ENCODE peak calls at places on chromosomes 5 and 9, in seven cellular contexts. O is A549, U is K562, D is HCT116, H is HepG2, P is SK-N-SH, F is GM12878. L is an unnamed sample.

GRCh38 chr5:1227669-1228068 is 2.5 kb downstream of the SLC6A18 start:
- DNase-seq in H (peak; percentile 23), O (no peak), P (no peak), F (no peak), U (no peak), D (no peak), L (no peak)

GRCh38 chr9:77846957-77847574 is 184.5 kb downstream of the GNAQ start:
- DNase-seq in D (no peak), U (no peak), F (no peak), H (no peak), O (no peak), P (no peak), L (no peak)

GRCh38 chr9:69785757-69786156 is 25.9 kb upstream of the PTAR1 start:
- DNase-seq in D (no peak), U (no peak), P (no peak), O (peak; percentile 9), F (no peak), H (no peak), L (no peak)

GRCh38 chr9:137463194-137463930 is 4.2 kb upstream of the NSMF start:
- DNase-seq in P (no peak), H (peak; percentile 45), O (no peak), F (no peak), U (no peak), D (no peak), L (no peak)

GRCh38 chr5:67033893-67034605 is 162.6 kb downstream of the CD180 start:
- DNase-seq in U (no peak), D (no peak), O (no peak), H (peak; percentile 40), P (no peak), F (no peak), L (no peak)

GRCh38 chr5:50564079-50564478 is 102.4 kb upstream of the PARP8 start:
- DNase-seq in D (no peak), U (no peak), F (peak; percentile 45), O (no peak), H (no peak), P (no peak), L (no peak)

GRCh38 chr5:96922452-96923244 is 13.2 kb upstream of the LNPEP start:
- DNase-seq in F (no peak), H (no peak), D (no peak), U (no peak), O (no peak), P (no peak), L (no peak)

GRCh38 chr9:14428781-14429230 is 114.9 kb upstream of the NFIB start:
- DNase-seq in D (peak; percentile 57), O (peak; percentile 69), U (peak; percentile 59), H (peak; percentile 25), F (no peak), P (peak; percentile 53), L (peak; percentile 8)

GRCh38 chr5:80738466-80738865 is 83.7 kb upstream of the DHFR start:
- DNase-seq in H (no peak), U (no peak), D (no peak), F (no peak), O (no peak), P (peak; percentile 8), L (no peak)

DNA sequence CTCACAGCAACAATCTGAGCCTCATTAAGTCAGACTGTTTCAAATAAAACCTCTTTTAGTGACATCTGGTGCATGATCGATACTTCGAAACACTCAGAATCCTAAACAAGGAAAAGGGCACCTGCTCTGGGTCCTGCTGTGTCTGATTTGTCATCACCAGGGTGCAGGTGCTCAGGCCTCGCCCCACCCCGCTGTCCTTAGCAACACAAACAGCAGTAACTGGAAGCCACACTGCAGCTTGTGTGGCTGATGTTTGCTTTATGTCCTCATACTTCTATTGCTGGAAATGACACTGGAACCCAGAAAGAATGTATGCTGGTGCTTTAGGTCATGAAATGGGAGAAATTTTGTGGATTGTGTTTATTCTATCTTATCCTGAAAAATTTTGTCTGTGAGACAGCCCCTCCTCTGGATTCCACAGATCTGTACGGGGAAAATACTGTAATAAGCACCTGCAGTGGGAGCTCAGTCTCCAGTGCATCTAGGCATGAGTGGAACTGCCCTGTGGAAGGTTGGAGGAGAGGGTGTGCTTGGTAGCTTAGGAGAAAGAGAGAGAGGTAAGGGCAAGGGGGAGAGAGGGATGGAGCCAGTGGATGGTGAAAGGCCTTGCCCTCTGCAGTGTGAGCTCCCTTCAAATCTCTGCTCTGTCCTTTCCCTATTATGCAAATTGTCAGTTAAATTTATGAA is 284.2 kb downstream of the SMARCA2 start:
- DNase-seq in P (no peak), F (no peak), D (no peak), H (no peak), U (no peak), O (no peak), L (no peak)
- TF ChIP-seq REST in P (no peak), F (no peak), D (no peak), H (no peak), U (no peak), O (no peak), L (no peak)

GRCh38 chr5:141371572-141372475 is 1.8 kb downstream of the PCDHGB3 start:
- DNase-seq in P (no peak), H (no peak), F (no peak), U (no peak), O (no peak), D (no peak), L (no peak)
- H3K9me3 ChIP-seq in P (peaks cover 7% of the 10 kb centered on the region), H (peaks cover 53% of the 10 kb centered on the region), F (peaks cover 17% of the 10 kb centered on the region), U (no peaks in the 10 kb centered on the region), O (peaks cover 48% of the 10 kb centered on the region), D (peaks cover 12% of the 10 kb centered on the region), L (peaks cover 7% of the 10 kb centered on the region)

DNA sequence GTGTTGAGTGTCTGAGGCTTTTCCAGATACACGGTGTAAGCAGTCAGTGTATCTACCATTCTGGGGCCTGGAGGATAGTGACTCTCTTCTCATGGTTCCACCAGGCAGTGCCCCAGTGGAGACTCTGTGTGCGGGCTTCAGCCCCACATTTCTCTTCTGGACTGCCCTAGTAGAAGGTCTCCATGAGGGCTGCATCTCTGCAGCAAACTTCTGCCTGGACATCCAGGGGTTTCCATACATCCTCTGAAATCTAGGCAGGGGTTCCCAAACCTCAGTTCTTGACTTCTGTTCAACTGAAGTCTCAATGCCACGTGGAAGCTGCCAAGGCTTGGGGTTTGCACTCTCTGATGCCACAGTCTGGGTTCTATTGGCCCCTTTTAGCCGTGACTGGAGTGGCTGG is 256.6 kb upstream of the ITGA1 start:
- DNase-seq in H (no peak), U (no peak), D (no peak), P (no peak), O (no peak), F (no peak), L (no peak)
- TF ChIP-seq REST in H (no peak), U (no peak), D (no peak), P (no peak), O (no peak), F (no peak), L (no peak)

DNA sequence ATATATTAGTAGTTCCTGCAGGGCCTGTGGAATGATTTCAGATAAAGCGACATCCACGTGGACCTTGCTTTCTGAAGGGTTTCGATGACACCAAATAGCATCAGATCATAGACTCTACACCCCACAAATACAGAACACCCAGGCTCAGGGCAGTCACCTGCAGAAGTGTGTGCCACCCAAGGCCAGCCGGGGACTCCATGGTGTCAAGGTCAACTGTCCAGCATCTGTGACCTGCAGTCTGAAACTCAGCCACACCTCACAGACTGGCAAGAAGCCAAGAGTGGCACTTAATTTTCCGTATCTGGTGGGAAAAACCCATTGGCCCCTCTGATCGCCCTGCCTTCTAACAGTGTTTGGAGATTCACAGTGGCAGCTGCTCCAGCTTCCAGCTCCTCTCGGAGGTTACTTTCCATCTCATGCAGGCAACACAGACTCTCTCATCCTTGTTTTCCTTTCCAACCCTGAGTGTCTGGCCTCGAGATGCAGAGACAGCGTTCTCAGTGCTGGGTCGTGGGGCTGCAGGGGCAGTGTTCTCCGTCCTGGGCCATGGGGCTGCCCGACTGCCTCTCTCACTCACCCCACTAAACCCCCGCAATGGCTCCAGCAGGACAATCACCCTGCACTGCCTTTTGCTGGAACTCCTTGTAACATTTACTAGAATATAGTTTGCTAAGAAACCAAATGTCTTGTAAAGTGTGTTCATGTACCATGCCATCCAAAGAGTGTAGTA is 221.9 kb downstream of the IRX2 start:
- DNase-seq in U (no peak), H (no peak), F (no peak), O (no peak), D (no peak), P (no peak), L (no peak)
- H3K9me3 ChIP-seq in U (peaks cover 2% of the 10 kb centered on the region), H (peaks cover 18% of the 10 kb centered on the region), F (peaks cover 4% of the 10 kb centered on the region), O (no peaks in the 10 kb centered on the region), D (peaks cover 42% of the 10 kb centered on the region), P (no peaks in the 10 kb centered on the region), L (no peaks in the 10 kb centered on the region)

GRCh38 chr5:111227805-111228204 is 3.6 kb downstream of the CAMK4 start:
- DNase-seq in F (no peak), O (no peak), P (peak; percentile 37), H (no peak), U (no peak), D (no peak), L (no peak)
- TF ChIP-seq REST in F (no peak), O (no peak), P (no peak), H (no peak), U (no peak), D (no peak), L (no peak)

GRCh38 chr5:42948961-42949347 is 91.2 kb downstream of the ANXA2R start:
- DNase-seq in P (no peak), O (no peak), F (no peak), D (no peak), U (no peak), H (no peak), L (no peak)

GRCh38 chr5:42949348-42950090 is 90.6 kb downstream of the ANXA2R start:
- DNase-seq in U (no peak), H (peak; percentile 76), P (peak; percentile 68), D (no peak), O (peak; percentile 93), F (peak; percentile 32), L (peak; percentile 71)

GRCh38 chr5:42950466-42951168 is 89.5 kb downstream of the ANXA2R start:
- DNase-seq in H (no peak), U (peak; percentile 42), D (peak; percentile 97), P (peak; percentile 31), F (peak; percentile 32), O (peak; percentile 99), L (peak; percentile 91)

GRCh38 chr5:42951169-42951846 is 88.8 kb downstream of the ANXA2R start:
- DNase-seq in U (no peak), O (no peak), D (no peak), P (peak; percentile 45), H (no peak), F (peak; percentile 13), L (no peak)

GRCh38 chr5:42950091-42950465 is 90.0 kb downstream of the ANXA2R start:
- DNase-seq in H (no peak), F (no peak), O (no peak), U (no peak), P (no peak), D (no peak), L (no peak)
- H3K9me3 ChIP-seq in H (no peaks in the 10 kb centered on the region), F (no peaks in the 10 kb centered on the region), O (peaks cover 35% of the 10 kb centered on the region), U (peaks cover 16% of the 10 kb centered on the region), P (no peaks in the 10 kb centered on the region), D (peaks cover 28% of the 10 kb centered on the region), L (peaks cover 13% of the 10 kb centered on the region)

DNA sequence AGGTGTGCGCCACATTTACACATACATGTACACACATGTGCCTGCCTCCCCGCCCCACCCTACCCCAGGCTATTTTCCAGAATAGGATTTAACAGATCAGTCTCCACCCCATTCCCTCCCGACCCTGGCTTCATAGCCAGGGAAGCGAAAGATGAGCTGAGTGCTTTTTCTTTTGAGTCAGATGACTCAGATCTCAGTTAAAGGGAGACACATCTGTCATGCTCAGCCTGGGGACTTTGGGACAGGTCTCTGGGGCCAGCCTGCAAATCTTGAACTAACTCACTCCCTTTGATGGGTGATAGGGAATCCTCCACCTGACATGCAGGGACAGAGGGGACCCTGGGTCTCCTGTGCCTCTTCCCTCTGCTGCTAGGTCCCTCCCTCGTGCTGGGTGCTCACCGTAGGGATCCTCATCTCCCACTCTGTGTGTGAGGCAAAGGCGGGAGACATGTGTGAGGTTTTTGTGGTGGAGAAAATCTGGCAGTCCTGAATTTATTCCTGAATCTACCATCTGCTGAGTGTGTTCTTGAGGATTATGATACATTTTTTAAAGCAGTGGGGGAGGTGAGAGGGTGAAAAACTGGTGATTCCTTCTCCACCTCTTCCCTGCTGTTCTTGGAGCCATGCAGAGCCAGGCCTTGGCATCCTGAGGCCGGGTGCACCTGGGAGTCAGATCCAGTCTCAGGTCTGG is 37.6 kb downstream of the NEUROG1 start:
- DNase-seq in P (no peak), O (no peak), F (no peak), D (no peak), U (no peak), H (no peak), L (no peak)
- TF ChIP-seq REST in P (no peak), O (no peak), F (no peak), D (no peak), U (no peak), H (no peak), L (no peak)

L was measured in Panc1.